ENCODE peak calls at places on chromosomes 2 and 18, in five cellular contexts. B is breast epithelium, Y is GM12878, N is tibial nerve, J is ovary. A is an unnamed sample.

GRCh38 chr18:37327063-37327577 is 238.5 kb downstream of the CELF4 start:
- DNase-seq in B (no peak), Y (no peak), N (no peak), J (no peak), A (no peak)

GRCh38 chr2:204260162-204260877 is 285.0 kb upstream of the PARD3B start:
- DNase-seq in B (peak; percentile 64), Y (no peak), N (peak; percentile 94), J (peak; percentile 33), A (no peak)

GRCh38 chr2:204226305-204226861 is 289.8 kb downstream of the ICOS start:
- DNase-seq in B (no peak), Y (no peak), N (no peak), J (no peak), A (no peak)

GRCh38 chr2:29051730-29052129 is 22.6 kb downstream of the PCARE start:
- DNase-seq in B (no peak), Y (no peak), N (no peak), J (no peak), A (no peak)

GRCh38 chr2:64341461-64341860 is 112.5 kb upstream of the LGALSL start:
- DNase-seq in B (no peak), Y (no peak), N (no peak), J (no peak), A (no peak)

GRCh38 chr18:70216788-70217187 is 11.3 kb upstream of the RTTN start:
- DNase-seq in B (no peak), Y (no peak), N (no peak), J (no peak), A (no peak)

GRCh38 chr2:12816379-12817306 is 99.9 kb downstream of the TRIB2 start:
- DNase-seq in B (no peak), Y (no peak), N (no peak), J (no peak), A (no peak)

GRCh38 chr2:30362468-30363081 is 84.5 kb upstream of the LCLAT1 start:
- DNase-seq in B (no peak), Y (no peak), N (no peak), J (no peak), A (no peak)

GRCh38 chr2:216516730-216517350 is 18.2 kb downstream of the RPL37A start:
- DNase-seq in B (no peak), Y (no peak), N (no peak), J (no peak), A (no peak)

GRCh38 chr18:45059695-45060094 is 379.0 kb downstream of the SETBP1 start:
- DNase-seq in B (no peak), Y (no peak), N (no peak), J (no peak), A (no peak)

GRCh38 chr2:155356250-155356649 is 657.8 kb downstream of the KCNJ3 start:
- DNase-seq in B (no peak), Y (no peak), N (no peak), J (no peak), A (no peak)

GRCh38 chr18:66734451-66734850 is 130.6 kb upstream of the CDH19 start:
- DNase-seq in B (no peak), Y (no peak), N (no peak), J (no peak), A (no peak)

GRCh38 chr18:74360852-74361640 is 45.4 kb downstream of the C18orf63 start:
- DNase-seq in B (no peak), Y (no peak), N (no peak), J (no peak), A (no peak)

GRCh38 chr2:25566094-25566493 is 107.3 kb downstream of the DTNB start:
- DNase-seq in B (no peak), Y (no peak), N (no peak), J (no peak), A (no peak)
- TF ChIP-seq CTCF in B (no peak), Y (no peak), N (no peak), J (no peak), A (no peak)

GRCh38 chr2:20012282-20013060 is at the start of gene MATN3:
- DNase-seq in B (peak; percentile 52), Y (no peak), N (no peak), J (peak; percentile 25), A (no peak)
- TF ChIP-seq POLR2A in B (no peak), Y (no peak), N (no peak), J (no peak), A (no peak)

DNA sequence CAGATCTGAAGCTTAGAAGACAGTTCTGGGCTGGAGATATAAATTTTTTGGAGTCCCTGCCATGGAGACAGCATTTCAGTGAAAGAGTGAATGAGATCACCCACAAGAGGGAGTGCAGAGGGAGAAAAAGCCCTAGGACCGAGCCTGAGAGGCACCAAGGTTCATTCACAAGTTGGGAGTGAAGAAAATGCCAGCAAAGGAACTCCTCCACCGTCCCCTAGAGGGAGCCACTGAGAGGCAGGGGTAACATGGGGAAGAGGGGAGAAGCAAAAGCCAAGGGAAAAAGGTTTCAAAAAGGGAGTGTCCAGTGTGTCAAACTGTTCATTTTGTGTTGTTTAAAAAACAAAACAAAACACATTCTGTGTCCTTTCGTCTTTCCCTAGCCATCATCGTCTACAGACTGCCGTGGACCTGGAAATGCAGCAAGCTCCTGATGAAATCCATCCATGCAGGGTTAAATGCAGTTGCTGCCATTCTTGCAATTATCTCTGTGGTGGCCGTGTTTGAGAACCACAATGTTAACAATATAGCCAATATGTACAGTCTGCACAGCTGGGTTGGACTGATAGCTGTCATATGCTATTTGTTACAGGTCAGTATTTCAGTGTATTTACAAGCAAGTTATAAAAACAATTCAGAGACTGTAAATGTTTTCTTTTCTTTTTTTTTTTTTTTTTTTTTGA is 19.1 kb downstream of the CYBRD1 start:
- DNase-seq in B (no peak), Y (no peak), N (no peak), J (no peak), A (no peak)
- TF ChIP-seq CTCF in B (no peak), Y (peak; percentile 45), N (no peak), J (no peak), A (no peak)

DNA sequence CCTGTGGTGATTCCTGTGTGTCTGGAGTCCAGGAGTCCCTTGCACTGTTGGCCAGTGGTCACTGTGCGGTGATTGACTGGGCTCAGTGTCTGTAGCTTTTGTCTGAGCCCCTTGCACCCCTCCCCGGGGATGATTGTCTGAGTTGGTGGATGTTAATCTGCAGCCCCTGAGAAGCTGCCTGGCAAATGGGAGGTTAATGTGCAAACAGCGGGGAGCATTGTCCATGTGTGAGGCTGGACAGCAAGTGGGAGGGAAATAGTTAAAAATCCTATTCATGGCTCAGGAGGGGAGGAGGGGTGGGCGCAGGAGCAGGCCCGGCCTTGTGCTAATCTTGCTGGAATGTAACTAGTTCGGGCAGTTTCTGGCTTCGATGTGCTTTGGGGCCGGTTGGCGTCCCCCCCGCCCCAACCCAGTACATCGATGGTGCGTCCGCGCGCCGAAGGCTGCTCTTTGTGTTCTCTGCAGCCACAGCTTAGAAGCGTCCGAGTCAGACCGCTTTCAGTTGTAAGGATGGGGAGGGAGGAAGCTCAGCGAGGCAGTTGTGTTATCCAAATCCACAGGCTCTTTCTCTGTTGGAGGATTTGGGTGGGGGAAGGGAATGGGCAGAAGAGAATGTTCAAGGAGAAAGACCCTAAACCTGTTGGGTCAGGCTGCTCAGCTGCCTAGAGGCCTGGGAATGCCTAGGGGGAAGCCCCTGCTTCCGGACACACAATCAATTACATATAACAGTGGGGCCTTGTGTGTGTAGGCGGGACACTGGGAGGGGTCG is 71.8 kb downstream of the TGOLN2 start:
- DNase-seq in B (no peak), Y (no peak), N (no peak), J (peak; percentile 51), A (no peak)
- TF ChIP-seq POLR2A in B (no peak), Y (no peak), N (no peak), J (no peak), A (no peak)

GRCh38 chr2:238287702-238288649 is at the start of gene PER2:
- DNase-seq in B (peak; percentile 73), Y (no peak), N (peak; percentile 56), J (peak; percentile 62), A (peak; percentile 71)
- TF ChIP-seq CTCF in B (no peak), Y (peak; percentile 29), N (peak; percentile 23), J (no peak), A (no peak)

GRCh38 chr2:197497301-197497700 is 2.3 kb downstream of the HSPD1 start:
- DNase-seq in B (no peak), Y (no peak), N (no peak), J (no peak), A (no peak)

GRCh38 chr2:197500503-197501179 is 462 bp downstream of the HSPE1 start:
- DNase-seq in B (no peak), Y (no peak), N (no peak), J (no peak), A (no peak)

GRCh38 chr2:197499594-197500502 is at the start of the genes HSPD1 and HSPE1:
- DNase-seq in B (peak; percentile 96), Y (peak; percentile 97), N (peak; percentile 98), J (peak; percentile 98), A (peak; percentile 100)

GRCh38 chr2:197498627-197498936 is 1.1 kb downstream of the HSPD1 start:
- DNase-seq in B (no peak), Y (no peak), N (no peak), J (no peak), A (no peak)

GRCh38 chr2:197498937-197499593 is 575 bp downstream of the HSPD1 start:
- DNase-seq in B (peak; percentile 60), Y (no peak), N (peak; percentile 32), J (peak; percentile 53), A (peak; percentile 93)
- TF ChIP-seq POLR2A in B (no peak), Y (peak; percentile 77), N (no peak), J (no peak), A (no peak)

GRCh38 chr18:27298215-27298804 is 113.2 kb upstream of the CHST9 start:
- DNase-seq in B (no peak), Y (no peak), N (no peak), J (no peak), A (no peak)
- TF ChIP-seq CTCF in B (peak; percentile 27), Y (no peak), N (no peak), J (no peak), A (no peak)

DNA sequence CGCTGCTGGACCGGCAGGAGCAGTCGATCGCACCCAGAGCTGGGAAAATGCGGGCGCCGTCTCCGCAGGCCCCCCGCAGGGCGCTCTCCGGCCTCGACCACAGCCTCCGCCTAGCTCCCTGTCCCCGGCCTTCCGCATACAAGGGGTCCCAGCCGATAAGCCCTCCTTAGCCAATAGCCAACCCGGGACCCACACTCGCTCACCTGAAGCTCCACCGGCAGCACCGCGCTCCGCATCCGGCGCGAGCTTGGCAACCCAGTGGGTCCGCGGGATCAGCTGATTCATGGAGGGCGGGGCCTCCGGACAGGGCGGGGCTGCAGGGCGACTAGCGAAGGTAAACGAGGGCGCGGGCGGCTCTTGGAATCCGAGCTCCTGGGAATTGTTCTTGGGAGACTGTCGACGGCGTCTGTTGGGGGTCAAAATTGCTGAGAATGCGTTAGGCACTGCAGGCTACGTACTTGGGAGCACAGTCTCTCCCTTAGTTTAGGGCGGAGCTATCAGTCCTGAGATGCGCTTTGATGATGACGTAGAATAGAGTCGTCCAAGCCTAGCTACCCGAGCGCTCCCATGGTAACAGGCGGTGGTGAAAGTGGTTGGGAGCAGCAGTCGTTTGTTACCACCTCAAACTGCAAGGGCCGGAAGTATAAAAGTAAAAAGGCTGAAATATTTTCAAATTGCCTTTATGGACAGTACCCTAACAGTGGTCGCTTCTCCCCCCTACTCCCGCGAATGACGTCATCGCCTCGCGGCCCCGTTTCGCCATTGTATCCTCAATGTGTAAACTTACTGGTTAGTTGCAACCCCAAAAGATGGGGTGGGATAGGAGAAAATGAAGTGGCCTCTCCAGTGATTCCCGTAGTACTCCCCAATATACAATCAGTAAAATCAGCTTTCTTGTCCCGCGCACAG is at the start of gene ALS2:
- DNase-seq in B (peak; percentile 98), Y (peak; percentile 82), N (peak; percentile 96), J (peak; percentile 96), A (peak; percentile 99)
- TF ChIP-seq POLR2A in B (peak; percentile 37), Y (peak; percentile 92), N (peak; percentile 51), J (peak; percentile 37), A (no peak)